ENCODE peak calls at places on chromosomes 5 and 9, in six cellular contexts. K, Q, Z, S, F and L are unnamed samples.

GRCh38 chr5:72170101-72170500 is 62.8 kb downstream of the MAP1B start:
- DNase-seq in K (no peak), Q (no peak), Z (no peak), S (no peak), F (no peak), L (no peak)

GRCh38 chr5:4563400-4563799 is 576.7 kb upstream of the ADAMTS16 start:
- DNase-seq in K (peak), Q (peak), Z (no peak), S (peak), F (peak), L (no peak)

GRCh38 chr5:59322058-59322457 is 571.5 kb downstream of the PDE4D start:
- DNase-seq in K (no peak), Q (no peak), Z (no peak), S (no peak), F (no peak), L (no peak)

GRCh38 chr9:105887679-105888078 is 193.3 kb downstream of the TMEM38B start:
- DNase-seq in K (no peak), Q (no peak), Z (no peak), S (no peak), F (no peak), L (peak)

GRCh38 chr5:1555011-1555807 is 31.4 kb upstream of the LPCAT1 start:
- DNase-seq in K (no peak), Q (no peak), Z (peak), S (no peak), F (peak), L (peak)

GRCh38 chr9:125988479-125989050 is 241.4 kb downstream of the PBX3 start:
- DNase-seq in K (no peak), Q (no peak), Z (no peak), S (no peak), F (no peak), L (no peak)

GRCh38 chr5:107680099-107680498 is 9.4 kb upstream of the EFNA5 start:
- DNase-seq in K (no peak), Q (no peak), Z (no peak), S (no peak), F (no peak), L (no peak)

GRCh38 chr5:112931473-112931872 is 9.4 kb upstream of the REEP5 start:
- DNase-seq in K (no peak), Q (no peak), Z (no peak), S (no peak), F (no peak), L (no peak)

GRCh38 chr5:81639556-81639955 is 111.3 kb downstream of the SSBP2 start:
- DNase-seq in K (no peak), Q (no peak), Z (peak), S (no peak), F (no peak), L (peak)

GRCh38 chr5:116370886-116371285 is 203.7 kb downstream of the SEMA6A start:
- DNase-seq in K (no peak), Q (no peak), Z (peak), S (no peak), F (no peak), L (no peak)

GRCh38 chr9:79353856-79354520 is 217.8 kb upstream of the TLE4 start:
- DNase-seq in K (no peak), Q (no peak), Z (peak), S (no peak), F (no peak), L (no peak)

GRCh38 chr5:73816656-73817420 is 190.8 kb downstream of the ARHGEF28 start:
- DNase-seq in K (no peak), Q (no peak), Z (peak), S (no peak), F (no peak), L (no peak)
- H3K18ac ChIP-seq in K (no peak), Q (no peak), Z (peak), S (no peak), F (no peak), L (no peak)

GRCh38 chr5:143244000-143244736 is 159.3 kb downstream of the NR3C1 start:
- DNase-seq in K (no peak), Q (peak), Z (peak), S (no peak), F (no peak), L (peak)
- H3K18ac ChIP-seq in K (no peak), Q (no peak), Z (peak), S (no peak), F (no peak), L (no peak)

GRCh38 chr5:142364251-142365145 is 39.7 kb upstream of the SPRY4 start:
- DNase-seq in K (no peak), Q (peak), Z (no peak), S (peak), F (no peak), L (peak)
- H3K18ac ChIP-seq in K (peak), Q (peak), Z (no peak), S (no peak), F (peak), L (no peak)

DNA sequence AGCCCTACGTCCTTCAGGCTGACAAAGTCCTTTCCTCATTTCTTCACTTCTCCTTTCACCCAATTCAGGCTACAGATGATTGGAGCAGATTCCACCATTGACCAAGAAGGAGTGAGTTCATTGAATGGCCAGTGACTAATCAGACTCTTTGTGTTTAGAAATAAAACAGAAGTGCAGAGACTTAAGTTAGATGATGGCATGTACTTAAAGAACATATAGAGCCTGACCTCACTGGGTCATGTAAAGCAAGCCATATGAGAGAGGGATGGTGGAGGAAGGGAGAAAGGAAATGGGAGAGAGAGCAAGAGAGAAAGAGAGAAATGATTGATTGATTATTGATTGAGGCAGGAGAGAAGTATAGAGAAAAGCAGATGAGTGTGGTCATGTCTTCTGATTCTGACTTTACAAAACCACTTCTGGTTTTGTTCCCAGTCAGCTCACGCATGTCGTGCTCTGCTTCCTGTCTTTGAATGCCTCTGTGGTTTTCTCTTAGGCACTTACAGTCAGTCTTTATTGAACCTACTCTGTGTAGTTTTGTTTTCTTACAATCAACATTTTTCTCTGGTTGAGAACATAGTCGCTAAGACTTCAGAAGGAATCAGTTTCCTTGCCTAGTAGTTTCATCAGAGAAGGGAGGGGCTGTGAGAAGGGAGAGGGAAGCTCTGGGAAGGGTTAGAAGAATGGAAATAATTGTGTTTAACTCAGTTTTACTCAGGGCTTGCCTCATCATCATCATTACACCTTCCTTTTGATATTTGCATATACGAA is 149.2 kb upstream of the KLF9 start:
- DNase-seq in K (no peak), Q (no peak), Z (peak), S (no peak), F (no peak), L (peak)
- H3K18ac ChIP-seq in K (no peak), Q (no peak), Z (peak), S (no peak), F (no peak), L (no peak)

GRCh38 chr5:134524219-134524825 is 1.1 kb upstream of the JADE2 start:
- DNase-seq in K (no peak), Q (peak), Z (peak), S (peak), F (peak), L (peak)
- H3K18ac ChIP-seq in K (peak), Q (peak), Z (peak), S (peak), F (peak), L (peak)

DNA sequence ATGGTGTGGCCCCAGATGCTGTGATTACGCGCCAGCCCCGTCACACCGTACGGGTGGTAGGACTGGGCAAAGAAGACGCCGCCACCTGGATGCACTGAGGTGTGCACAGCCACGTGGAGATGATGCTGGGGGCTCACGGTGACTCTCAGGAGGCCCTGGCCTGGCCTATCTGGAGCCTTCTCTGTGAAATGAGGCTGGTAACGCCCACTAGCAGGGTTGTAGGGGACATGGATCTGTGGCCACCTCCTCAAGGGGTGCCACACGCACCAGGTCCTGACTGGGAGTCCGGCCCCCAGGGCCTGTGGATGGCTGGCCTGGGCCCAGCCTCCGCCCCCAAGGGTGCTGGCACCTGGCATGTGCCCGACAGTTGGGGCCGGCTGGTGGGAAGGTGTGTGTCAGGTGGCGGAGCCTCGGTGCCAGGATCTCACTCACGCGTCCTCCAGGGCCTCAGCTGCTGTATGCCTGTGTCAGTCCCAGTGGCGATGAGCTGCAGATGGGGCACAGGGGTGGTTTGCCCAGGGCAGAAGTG is 32.4 kb downstream of the NEK6 start:
- DNase-seq in K (no peak), Q (no peak), Z (no peak), S (no peak), F (no peak), L (no peak)
- H3K18ac ChIP-seq in K (peak), Q (no peak), Z (no peak), S (no peak), F (no peak), L (peak)

GRCh38 chr5:151079838-151080619 is 805 bp downstream of the TNIP1 start:
- DNase-seq in K (no peak), Q (no peak), Z (peak), S (no peak), F (no peak), L (no peak)
- H3K18ac ChIP-seq in K (no peak), Q (peak), Z (peak), S (no peak), F (no peak), L (peak)

DNA sequence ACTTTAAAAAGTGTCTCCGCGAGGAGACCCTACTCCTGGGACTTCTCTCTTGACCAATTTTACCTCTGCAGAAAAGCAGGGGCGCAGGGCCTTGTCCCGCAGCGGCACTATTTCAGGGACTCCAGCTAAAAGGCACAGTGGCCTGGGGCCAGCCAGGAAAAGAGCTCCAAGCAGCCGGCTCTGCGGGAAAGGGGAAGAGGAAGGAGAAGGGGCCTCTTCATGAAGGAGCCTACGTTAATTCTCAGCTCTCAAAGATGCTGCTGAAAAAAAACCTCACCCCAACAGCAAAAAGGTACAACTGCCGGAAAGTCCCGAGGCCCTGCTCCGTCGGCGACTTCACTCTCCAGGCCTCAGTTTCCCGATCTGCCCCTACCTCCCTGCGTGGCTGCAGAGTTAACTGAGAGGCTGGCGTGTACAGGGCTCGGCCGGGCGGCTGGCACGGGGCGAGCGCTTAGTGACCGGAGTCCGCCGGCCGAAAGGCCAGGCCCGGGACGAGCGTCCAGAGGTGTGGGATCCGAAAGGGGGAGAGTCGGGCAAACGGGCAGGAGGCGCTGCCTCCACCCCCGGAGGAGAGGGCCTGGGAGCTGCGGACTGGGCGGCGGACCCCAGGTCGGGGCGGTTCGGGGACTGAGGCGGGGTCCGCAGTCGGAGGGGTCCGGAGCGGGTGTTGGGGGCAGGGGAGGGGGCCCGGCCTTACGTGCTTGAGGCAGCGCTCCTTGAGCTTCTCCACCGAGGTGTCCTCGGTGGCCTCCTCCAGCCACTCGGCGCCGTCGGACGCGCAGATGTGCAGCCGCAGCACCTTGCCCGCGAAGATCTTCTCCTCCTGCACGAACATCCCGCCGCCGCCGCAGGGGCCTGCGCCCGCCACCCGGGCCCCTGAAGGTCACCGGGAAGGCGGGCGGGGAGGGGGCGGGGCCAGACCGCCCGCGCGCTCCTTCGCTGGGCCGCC is 571 bp downstream of the UBAC1 start:
- DNase-seq in K (no peak), Q (no peak), Z (no peak), S (no peak), F (no peak), L (no peak)
- H3K18ac ChIP-seq in K (peak), Q (peak), Z (no peak), S (peak), F (peak), L (peak)

DNA sequence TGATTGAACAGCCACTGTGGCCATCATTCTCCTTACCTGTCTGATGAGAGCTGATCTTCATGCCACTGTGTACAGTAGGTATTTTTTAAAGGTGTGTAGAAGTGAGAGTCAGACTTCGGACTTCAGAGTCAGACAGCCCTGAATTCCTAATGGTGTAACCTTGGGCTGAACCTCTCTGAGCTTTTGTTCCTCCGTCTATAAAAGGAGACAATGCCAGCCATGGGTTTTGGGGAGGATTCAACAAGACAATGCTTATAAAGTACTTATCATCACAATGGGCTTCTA is 18.7 kb downstream of the GSN start:
- DNase-seq in K (no peak), Q (no peak), Z (no peak), S (no peak), F (no peak), L (no peak)
- H3K18ac ChIP-seq in K (no peak), Q (peak), Z (peak), S (no peak), F (peak), L (peak)

GRCh38 chr9:96423322-96423984 is 5.3 kb upstream of the ZNF367 start:
- DNase-seq in K (no peak), Q (peak), Z (no peak), S (peak), F (peak), L (peak)

GRCh38 chr9:96419691-96419969 is 1.5 kb upstream of the ZNF367 start:
- DNase-seq in K (no peak), Q (no peak), Z (no peak), S (no peak), F (no peak), L (no peak)

GRCh38 chr9:96418920-96419690 is 935 bp upstream of the ZNF367 start:
- DNase-seq in K (no peak), Q (peak), Z (peak), S (peak), F (peak), L (peak)

GRCh38 chr9:96418074-96418919 is at the start of gene ZNF367:
- DNase-seq in K (peak), Q (peak), Z (peak), S (peak), F (peak), L (peak)

DNA sequence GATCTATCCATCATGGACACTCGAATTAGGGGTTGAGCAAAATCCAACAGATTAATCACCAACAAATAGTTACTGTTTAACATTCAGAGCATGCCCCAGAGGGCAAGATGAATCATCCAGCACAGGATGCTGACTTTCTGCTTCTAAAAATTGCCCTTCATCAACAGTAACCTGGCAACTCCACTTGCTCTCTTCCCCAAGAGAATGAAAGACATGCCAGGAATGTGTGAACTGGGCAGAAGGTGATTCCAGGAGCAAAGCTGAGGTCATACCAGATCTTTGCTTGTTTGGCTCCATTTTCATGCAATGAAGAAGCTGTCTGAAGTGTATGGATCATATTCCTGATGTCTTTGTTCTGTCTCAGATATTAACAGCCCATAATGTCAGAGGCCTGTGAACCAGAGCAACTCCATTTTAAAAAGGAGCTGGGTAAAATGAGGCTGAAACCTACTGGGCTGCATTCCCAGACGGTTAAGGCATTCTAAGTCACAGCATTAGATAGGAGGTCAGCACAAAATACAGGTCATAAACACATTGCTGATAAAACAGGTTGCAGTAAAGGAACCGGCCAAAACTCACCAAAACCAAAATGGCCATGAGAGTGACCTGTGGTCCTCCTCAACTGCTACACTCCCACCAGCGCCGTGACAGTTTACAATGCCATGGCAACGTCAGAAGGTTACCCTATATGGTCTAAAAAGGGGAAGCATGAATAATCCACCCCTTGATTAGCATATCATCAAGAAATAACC is 2.5 kb upstream of the ZNF367 start:
- DNase-seq in K (peak), Q (peak), Z (peak), S (peak), F (no peak), L (peak)
- H3K18ac ChIP-seq in K (no peak), Q (peak), Z (peak), S (no peak), F (no peak), L (no peak)